ENCODE peak calls at places on chromosomes 4 and X, in eight cellular contexts. One of them, this sample, is unnamed.

GRCh38 chrX:11470231-11470630 is 177.0 kb downstream of the AMELX start:
- DNase-seq in PC-3: peak; percentile 90
- DNase-seq in colonic mucosa: no peak
- DNase-seq in astrocyte: peak; percentile 92
- DNase-seq in IMR-90: peak; percentile 86
- DNase-seq in mammary epithelial cell: peak; percentile 66
- DNase-seq in GM23248: peak; percentile 81
- DNase-seq in BE2C: no peak
- DNase-seq in this sample: no peak

GRCh38 chr4:62003695-62004094 is 803.6 kb downstream of the ADGRL3 start:
- DNase-seq in colonic mucosa: no peak
- DNase-seq in mammary epithelial cell: no peak
- DNase-seq in GM23248: no peak
- DNase-seq in IMR-90: no peak
- DNase-seq in astrocyte: no peak
- DNase-seq in PC-3: no peak
- DNase-seq in BE2C: no peak
- DNase-seq in this sample: no peak

GRCh38 chr4:142700521-142700920 is 145.6 kb downstream of the INPP4B start:
- DNase-seq in BE2C: no peak
- DNase-seq in PC-3: no peak
- DNase-seq in GM23248: no peak
- DNase-seq in mammary epithelial cell: no peak
- DNase-seq in IMR-90: no peak
- DNase-seq in astrocyte: no peak
- DNase-seq in colonic mucosa: no peak
- DNase-seq in this sample: no peak

GRCh38 chrX:104863466-104863865 is 297.5 kb downstream of the IL1RAPL2 start:
- DNase-seq in BE2C: no peak
- DNase-seq in mammary epithelial cell: no peak
- DNase-seq in GM23248: no peak
- DNase-seq in colonic mucosa: no peak
- DNase-seq in PC-3: no peak
- DNase-seq in IMR-90: no peak
- DNase-seq in astrocyte: no peak
- DNase-seq in this sample: no peak

GRCh38 chrX:119880076-119880475 is 8.4 kb downstream of the NDUFA1 start:
- DNase-seq in mammary epithelial cell: no peak
- DNase-seq in IMR-90: no peak
- DNase-seq in astrocyte: no peak
- DNase-seq in GM23248: no peak
- DNase-seq in BE2C: no peak
- DNase-seq in PC-3: no peak
- DNase-seq in colonic mucosa: no peak
- DNase-seq in this sample: no peak

GRCh38 chr4:99943904-99944437 is 2.4 kb downstream of the DNAJB14 start:
- DNase-seq in astrocyte: no peak
- DNase-seq in IMR-90: no peak
- DNase-seq in GM23248: no peak
- DNase-seq in colonic mucosa: no peak
- DNase-seq in PC-3: no peak
- DNase-seq in mammary epithelial cell: no peak
- DNase-seq in BE2C: no peak
- DNase-seq in this sample: no peak

GRCh38 chrX:139642241-139642927 is 65.6 kb downstream of the MCF2 start:
- DNase-seq in colonic mucosa: no peak
- DNase-seq in mammary epithelial cell: peak; percentile 6
- DNase-seq in BE2C: no peak
- DNase-seq in astrocyte: peak; percentile 29
- DNase-seq in GM23248: peak; percentile 6
- DNase-seq in PC-3: no peak
- DNase-seq in IMR-90: no peak
- DNase-seq in this sample: no peak

GRCh38 chr4:172547724-172548123 is 620.9 kb upstream of the GALNT7 start:
- DNase-seq in mammary epithelial cell: no peak
- DNase-seq in IMR-90: no peak
- DNase-seq in BE2C: no peak
- DNase-seq in colonic mucosa: no peak
- DNase-seq in GM23248: no peak
- DNase-seq in PC-3: no peak
- DNase-seq in astrocyte: no peak
- DNase-seq in this sample: no peak

GRCh38 chrX:140504371-140505324 is at the start of gene SOX3:
- DNase-seq in IMR-90: no peak
- DNase-seq in mammary epithelial cell: no peak
- DNase-seq in PC-3: no peak
- DNase-seq in colonic mucosa: no peak
- DNase-seq in astrocyte: peak; percentile 11
- DNase-seq in GM23248: no peak
- DNase-seq in BE2C: no peak
- DNase-seq in this sample: no peak

GRCh38 chrX:119990409-119990994 is 47.0 kb upstream of the NKAP start:
- DNase-seq in IMR-90: no peak
- DNase-seq in BE2C: no peak
- DNase-seq in PC-3: no peak
- DNase-seq in astrocyte: no peak
- DNase-seq in GM23248: no peak
- DNase-seq in mammary epithelial cell: no peak
- DNase-seq in colonic mucosa: no peak
- DNase-seq in this sample: no peak

GRCh38 chr4:1609901-1610790 is 74.0 kb downstream of the FAM53A start:
- DNase-seq in GM23248: no peak
- DNase-seq in colonic mucosa: no peak
- DNase-seq in mammary epithelial cell: no peak
- DNase-seq in astrocyte: no peak
- DNase-seq in IMR-90: no peak
- DNase-seq in PC-3: no peak
- DNase-seq in BE2C: peak; percentile 4
- DNase-seq in this sample: no peak

GRCh38 chr4:24559889-24560288 is 24.5 kb downstream of the DHX15 start:
- DNase-seq in astrocyte: peak; percentile 49
- DNase-seq in GM23248: peak; percentile 55
- DNase-seq in BE2C: no peak
- DNase-seq in PC-3: no peak
- DNase-seq in IMR-90: peak; percentile 61
- DNase-seq in mammary epithelial cell: no peak
- DNase-seq in colonic mucosa: no peak
- DNase-seq in this sample: no peak

GRCh38 chr4:24557036-24558022 is 27.0 kb downstream of the DHX15 start:
- DNase-seq in astrocyte: peak; percentile 38
- DNase-seq in BE2C: no peak
- DNase-seq in colonic mucosa: no peak
- DNase-seq in GM23248: peak; percentile 56
- DNase-seq in IMR-90: peak; percentile 63
- DNase-seq in mammary epithelial cell: no peak
- DNase-seq in PC-3: peak; percentile 35
- DNase-seq in this sample: no peak

GRCh38 chr4:24559032-24559821 is 25.1 kb downstream of the DHX15 start:
- DNase-seq in mammary epithelial cell: no peak
- DNase-seq in BE2C: no peak
- DNase-seq in GM23248: peak; percentile 51
- DNase-seq in PC-3: peak; percentile 40
- DNase-seq in IMR-90: peak; percentile 25
- DNase-seq in colonic mucosa: no peak
- DNase-seq in astrocyte: peak; percentile 33
- DNase-seq in this sample: no peak

GRCh38 chr4:24561438-24562139 is 22.8 kb downstream of the DHX15 start:
- DNase-seq in astrocyte: no peak
- DNase-seq in PC-3: no peak
- DNase-seq in BE2C: no peak
- DNase-seq in GM23248: no peak
- DNase-seq in colonic mucosa: no peak
- DNase-seq in IMR-90: no peak
- DNase-seq in mammary epithelial cell: no peak
- DNase-seq in this sample: no peak

GRCh38 chr4:24560770-24561415 is 23.5 kb downstream of the DHX15 start:
- DNase-seq in BE2C: no peak
- DNase-seq in astrocyte: peak; percentile 64
- DNase-seq in IMR-90: peak; percentile 74
- DNase-seq in mammary epithelial cell: no peak
- DNase-seq in GM23248: peak; percentile 23
- DNase-seq in colonic mucosa: no peak
- DNase-seq in PC-3: peak; percentile 15
- DNase-seq in this sample: no peak
- H3K4me1 ChIP-seq in BE2C: no peaks in the 10 kb centered on the region
- H3K4me1 ChIP-seq in astrocyte: peaks cover 38% of the 10 kb centered on the region
- H3K4me1 ChIP-seq in IMR-90: peaks cover 8% of the 10 kb centered on the region
- H3K4me1 ChIP-seq in mammary epithelial cell: peaks cover 15% of the 10 kb centered on the region
- H3K4me1 ChIP-seq in GM23248: peaks cover 55% of the 10 kb centered on the region
- H3K4me1 ChIP-seq in colonic mucosa: peaks cover 14% of the 10 kb centered on the region
- H3K4me1 ChIP-seq in PC-3: peaks cover 44% of the 10 kb centered on the region
- H3K4me1 ChIP-seq in this sample: peaks cover 22% of the 10 kb centered on the region

DNA sequence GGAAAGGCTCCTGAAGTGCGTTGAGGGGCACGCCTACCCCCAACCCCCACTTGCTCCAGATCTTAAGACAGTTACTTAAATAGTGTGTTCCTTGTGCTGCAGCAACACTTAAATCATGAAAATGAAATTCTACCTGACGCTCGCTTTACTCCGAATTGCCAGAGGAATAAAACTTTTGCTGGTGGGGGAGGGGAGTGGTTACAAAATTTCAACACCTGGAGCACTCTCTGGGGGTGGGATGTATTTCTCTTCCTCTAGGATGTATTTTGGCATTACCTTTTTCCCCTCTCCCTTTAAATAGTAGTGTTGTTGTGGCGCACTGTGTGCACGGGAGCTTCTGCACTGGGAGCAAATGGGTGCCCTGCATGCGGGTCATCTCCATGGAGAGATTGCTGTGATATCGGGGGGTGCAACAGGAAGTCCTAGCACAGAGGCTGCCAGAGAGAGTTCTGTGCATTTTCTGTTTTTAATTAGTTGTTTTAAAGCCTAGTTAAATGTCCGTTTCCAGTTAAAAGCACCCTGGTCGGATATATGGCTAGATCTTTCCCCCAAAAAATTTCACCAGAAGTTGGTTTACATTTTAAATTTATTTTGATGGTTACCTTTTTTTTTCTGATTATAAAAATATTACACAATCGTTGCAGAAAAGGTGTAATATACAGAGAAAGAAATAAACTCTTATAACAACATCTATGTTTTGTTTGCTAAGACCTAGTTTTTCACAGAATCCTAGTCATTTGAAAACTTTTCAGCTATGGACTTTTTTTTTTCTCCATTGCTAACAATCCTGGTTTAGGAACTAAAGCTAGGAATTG is 207.6 kb downstream of the SOWAHB start:
- DNase-seq in GM23248: peak; percentile 62
- DNase-seq in PC-3: peak; percentile 36
- DNase-seq in astrocyte: no peak
- DNase-seq in IMR-90: peak; percentile 24
- DNase-seq in mammary epithelial cell: peak; percentile 41
- DNase-seq in colonic mucosa: no peak
- DNase-seq in BE2C: peak; percentile 74
- DNase-seq in this sample: no peak
- H3K4me1 ChIP-seq in GM23248: peaks cover 19% of the 10 kb centered on the region
- H3K4me1 ChIP-seq in PC-3: peaks cover 47% of the 10 kb centered on the region
- H3K4me1 ChIP-seq in astrocyte: peaks cover 21% of the 10 kb centered on the region
- H3K4me1 ChIP-seq in IMR-90: peaks cover 12% of the 10 kb centered on the region
- H3K4me1 ChIP-seq in mammary epithelial cell: peaks cover 42% of the 10 kb centered on the region
- H3K4me1 ChIP-seq in colonic mucosa: no peaks in the 10 kb centered on the region
- H3K4me1 ChIP-seq in BE2C: peaks cover 14% of the 10 kb centered on the region
- H3K4me1 ChIP-seq in this sample: peaks cover 45% of the 10 kb centered on the region

GRCh38 chr4:3339566-3339965 is 46.7 kb downstream of the RGS12 start:
- DNase-seq in IMR-90: no peak
- DNase-seq in mammary epithelial cell: no peak
- DNase-seq in PC-3: no peak
- DNase-seq in GM23248: no peak
- DNase-seq in astrocyte: no peak
- DNase-seq in colonic mucosa: no peak
- DNase-seq in BE2C: no peak
- DNase-seq in this sample: no peak

GRCh38 chr4:3340703-3341088 is 47.9 kb downstream of the RGS12 start:
- DNase-seq in BE2C: no peak
- DNase-seq in PC-3: peak; percentile 17
- DNase-seq in GM23248: no peak
- DNase-seq in astrocyte: no peak
- DNase-seq in IMR-90: no peak
- DNase-seq in mammary epithelial cell: peak; percentile 7
- DNase-seq in colonic mucosa: no peak
- DNase-seq in this sample: no peak

GRCh38 chr4:3341760-3342159 is 48.9 kb downstream of the RGS12 start:
- DNase-seq in colonic mucosa: no peak
- DNase-seq in PC-3: no peak
- DNase-seq in astrocyte: no peak
- DNase-seq in IMR-90: no peak
- DNase-seq in mammary epithelial cell: no peak
- DNase-seq in GM23248: no peak
- DNase-seq in BE2C: no peak
- DNase-seq in this sample: no peak

GRCh38 chr4:3338976-3339531 is 46.2 kb downstream of the RGS12 start:
- DNase-seq in BE2C: no peak
- DNase-seq in astrocyte: no peak
- DNase-seq in mammary epithelial cell: no peak
- DNase-seq in colonic mucosa: no peak
- DNase-seq in PC-3: no peak
- DNase-seq in GM23248: no peak
- DNase-seq in IMR-90: no peak
- DNase-seq in this sample: no peak

GRCh38 chr4:3340038-3340702 is 47.3 kb downstream of the RGS12 start:
- DNase-seq in GM23248: no peak
- DNase-seq in PC-3: no peak
- DNase-seq in IMR-90: no peak
- DNase-seq in astrocyte: no peak
- DNase-seq in BE2C: no peak
- DNase-seq in mammary epithelial cell: no peak
- DNase-seq in colonic mucosa: no peak
- DNase-seq in this sample: no peak
- H3K4me1 ChIP-seq in GM23248: peaks cover 4% of the 10 kb centered on the region
- H3K4me1 ChIP-seq in PC-3: peaks cover 15% of the 10 kb centered on the region
- H3K4me1 ChIP-seq in IMR-90: peaks cover 12% of the 10 kb centered on the region
- H3K4me1 ChIP-seq in astrocyte: peaks cover 14% of the 10 kb centered on the region
- H3K4me1 ChIP-seq in BE2C: peaks cover 4% of the 10 kb centered on the region
- H3K4me1 ChIP-seq in mammary epithelial cell: no peaks in the 10 kb centered on the region
- H3K4me1 ChIP-seq in colonic mucosa: no peaks in the 10 kb centered on the region
- H3K4me1 ChIP-seq in this sample: peaks cover 31% of the 10 kb centered on the region

GRCh38 chr4:176432811-176433540 is 113.2 kb downstream of the SPCS3 start:
- DNase-seq in PC-3: no peak
- DNase-seq in astrocyte: peak; percentile 51
- DNase-seq in BE2C: no peak
- DNase-seq in colonic mucosa: no peak
- DNase-seq in mammary epithelial cell: no peak
- DNase-seq in GM23248: no peak
- DNase-seq in IMR-90: no peak
- DNase-seq in this sample: no peak
- H3K4me1 ChIP-seq in PC-3: peaks cover 15% of the 10 kb centered on the region
- H3K4me1 ChIP-seq in astrocyte: peaks cover 16% of the 10 kb centered on the region
- H3K4me1 ChIP-seq in BE2C: no peaks in the 10 kb centered on the region
- H3K4me1 ChIP-seq in colonic mucosa: no peaks in the 10 kb centered on the region
- H3K4me1 ChIP-seq in mammary epithelial cell: peaks cover 18% of the 10 kb centered on the region
- H3K4me1 ChIP-seq in GM23248: peaks cover 30% of the 10 kb centered on the region
- H3K4me1 ChIP-seq in IMR-90: peaks cover 4% of the 10 kb centered on the region
- H3K4me1 ChIP-seq in this sample: peaks cover 26% of the 10 kb centered on the region

GRCh38 chr4:177177446-177178160 is 132.1 kb upstream of the NEIL3 start:
- DNase-seq in mammary epithelial cell: no peak
- DNase-seq in astrocyte: peak; percentile 48
- DNase-seq in GM23248: peak; percentile 80
- DNase-seq in PC-3: no peak
- DNase-seq in IMR-90: peak; percentile 89
- DNase-seq in BE2C: no peak
- DNase-seq in colonic mucosa: no peak
- DNase-seq in this sample: no peak
- H3K4me1 ChIP-seq in mammary epithelial cell: no peaks in the 10 kb centered on the region
- H3K4me1 ChIP-seq in astrocyte: no peaks in the 10 kb centered on the region
- H3K4me1 ChIP-seq in GM23248: peaks cover 35% of the 10 kb centered on the region
- H3K4me1 ChIP-seq in PC-3: no peaks in the 10 kb centered on the region
- H3K4me1 ChIP-seq in IMR-90: peaks cover 10% of the 10 kb centered on the region
- H3K4me1 ChIP-seq in BE2C: no peaks in the 10 kb centered on the region
- H3K4me1 ChIP-seq in colonic mucosa: no peaks in the 10 kb centered on the region
- H3K4me1 ChIP-seq in this sample: no peaks in the 10 kb centered on the region

GRCh38 chr4:147991543-147992295 is 259.8 kb downstream of the ARHGAP10 start:
- DNase-seq in BE2C: no peak
- DNase-seq in mammary epithelial cell: no peak
- DNase-seq in PC-3: no peak
- DNase-seq in colonic mucosa: no peak
- DNase-seq in astrocyte: no peak
- DNase-seq in GM23248: no peak
- DNase-seq in IMR-90: no peak
- DNase-seq in this sample: no peak
- H3K4me1 ChIP-seq in BE2C: no peaks in the 10 kb centered on the region
- H3K4me1 ChIP-seq in mammary epithelial cell: no peaks in the 10 kb centered on the region
- H3K4me1 ChIP-seq in PC-3: no peaks in the 10 kb centered on the region
- H3K4me1 ChIP-seq in colonic mucosa: no peaks in the 10 kb centered on the region
- H3K4me1 ChIP-seq in astrocyte: no peaks in the 10 kb centered on the region
- H3K4me1 ChIP-seq in GM23248: peaks cover 4% of the 10 kb centered on the region
- H3K4me1 ChIP-seq in IMR-90: peaks cover 3% of the 10 kb centered on the region
- H3K4me1 ChIP-seq in this sample: no peaks in the 10 kb centered on the region

This sample was measured in SJSA1.